ENCODE peak calls at places on chromosomes 1 and 21, in five cellular contexts. H, E, I, G and B are unnamed samples.

GRCh38 chr1:234989479-234990327 is 138.9 kb downstream of the TOMM20 start:
- DNase-seq in H (no peak), E (peak), I (no peak), G (no peak), B (no peak)

GRCh38 chr1:183907106-183907505 is 102.2 kb downstream of the RGL1 start:
- DNase-seq in H (no peak), E (no peak), I (no peak), G (no peak), B (no peak)

GRCh38 chr1:196078691-196079090 is 529.5 kb downstream of the KCNT2 start:
- DNase-seq in H (no peak), E (no peak), I (no peak), G (no peak), B (no peak)

GRCh38 chr21:38170705-38171682 is 85.8 kb upstream of the KCNJ15 start:
- DNase-seq in H (no peak), E (no peak), I (no peak), G (no peak), B (no peak)

GRCh38 chr1:153509729-153510354 is 25.9 kb downstream of the S100A6 start:
- DNase-seq in H (no peak), E (no peak), I (no peak), G (peak), B (no peak)

GRCh38 chr1:55400560-55400959 is 185.4 kb upstream of the USP24 start:
- DNase-seq in H (no peak), E (no peak), I (no peak), G (no peak), B (no peak)

GRCh38 chr1:66364578-66365391 is 169.2 kb upstream of the SGIP1 start:
- DNase-seq in H (no peak), E (no peak), I (no peak), G (no peak), B (no peak)

GRCh38 chr1:30747028-30748008 is 10.3 kb downstream of the LAPTM5 start:
- DNase-seq in H (no peak), E (no peak), I (no peak), G (no peak), B (no peak)

GRCh38 chr1:241716915-241717651 is 65.0 kb downstream of the WDR64 start:
- DNase-seq in H (no peak), E (no peak), I (no peak), G (no peak), B (no peak)

GRCh38 chr1:235855811-235856429 is 10.8 kb downstream of the LYST start:
- DNase-seq in H (no peak), E (no peak), I (no peak), G (no peak), B (no peak)

GRCh38 chr1:9410737-9411297 is 118.1 kb downstream of the SPSB1 start:
- DNase-seq in H (no peak), E (no peak), I (no peak), G (no peak), B (no peak)

GRCh38 chr1:15260418-15261154 is 13.6 kb downstream of the FHAD1 start:
- DNase-seq in H (no peak), E (peak), I (no peak), G (no peak), B (no peak)

GRCh38 chr1:85473390-85473789 is 8.4 kb upstream of the DDAH1 start:
- DNase-seq in H (no peak), E (no peak), I (no peak), G (no peak), B (no peak)

GRCh38 chr1:199029855-199030254 is 391.0 kb downstream of the PTPRC start:
- DNase-seq in H (no peak), E (no peak), I (no peak), G (no peak), B (no peak)

DNA sequence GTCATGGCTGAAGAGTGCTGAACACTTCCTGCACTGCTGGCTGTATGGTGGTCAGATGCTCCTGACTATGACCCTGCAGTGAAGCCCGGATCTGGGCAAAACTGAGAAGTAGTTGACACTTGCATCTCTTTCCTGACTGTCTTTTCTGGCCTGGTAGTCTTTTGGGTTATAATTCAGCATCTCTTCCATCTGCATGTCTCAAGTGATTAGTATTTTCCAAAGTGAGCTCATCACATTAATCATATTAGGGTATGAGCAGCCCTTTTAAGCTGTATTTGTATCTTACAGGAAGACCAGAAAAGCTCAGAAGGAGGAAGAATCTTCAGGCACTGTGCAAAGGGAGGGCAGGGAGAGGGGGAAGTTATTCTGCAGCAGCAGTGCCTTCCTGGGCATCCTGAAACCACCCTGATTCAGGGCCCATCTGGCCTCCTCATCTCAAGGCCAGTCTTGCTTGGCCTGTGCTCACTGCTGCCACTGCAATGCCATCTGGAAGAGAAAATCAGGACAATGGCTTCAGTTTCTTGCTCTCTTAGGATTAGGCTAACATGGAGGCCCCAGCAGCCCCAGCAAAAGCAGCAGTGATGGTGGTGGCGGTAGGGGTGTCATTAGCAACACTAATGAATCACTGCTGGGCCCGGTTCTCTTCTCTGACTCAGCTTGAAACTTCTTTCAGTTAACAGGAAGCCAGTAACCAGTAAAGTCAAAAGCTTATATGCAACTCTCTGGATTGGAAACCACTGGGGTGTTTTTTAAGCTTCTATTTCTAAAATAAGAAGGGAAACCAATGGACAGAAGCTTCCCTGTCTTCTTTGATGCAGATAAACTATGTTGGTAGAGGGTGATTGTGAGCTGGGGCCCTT is 63.3 kb upstream of the WDR26 start:
- DNase-seq in H (peak), E (peak), I (no peak), G (peak), B (no peak)
- TF ChIP-seq CTCF in H (no peak), E (no peak), I (no peak), G (no peak), B (no peak)

DNA sequence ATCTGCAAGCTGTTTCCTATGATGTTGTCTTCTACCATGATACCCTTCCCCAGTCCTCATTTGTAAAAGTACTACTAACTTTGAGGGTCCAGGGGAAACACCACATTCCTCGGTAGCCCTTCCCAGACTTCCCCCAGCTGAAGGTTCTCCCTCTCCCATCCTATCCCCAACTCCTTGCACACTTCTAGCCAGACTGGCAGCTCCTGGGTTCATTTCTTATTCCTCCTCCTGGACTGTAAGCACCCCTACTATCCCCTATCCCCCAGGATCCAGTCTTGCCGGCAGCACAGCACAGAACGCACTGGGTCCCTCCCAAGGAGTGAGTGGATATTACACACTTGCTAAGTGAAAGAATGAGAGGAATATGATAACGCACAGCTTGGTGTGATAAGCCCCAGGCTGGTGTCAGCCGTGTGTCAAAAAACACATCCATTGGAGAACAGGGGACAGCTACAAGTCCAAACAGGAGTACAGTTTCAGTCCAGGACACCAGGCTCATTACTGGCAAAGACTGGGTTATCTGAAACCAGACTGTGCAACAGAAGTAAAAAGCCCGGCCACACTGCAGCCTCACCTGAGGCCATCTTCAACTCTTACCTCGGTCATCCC is 100.2 kb downstream of the SSBP3 start:
- DNase-seq in H (no peak), E (no peak), I (no peak), G (no peak), B (no peak)
- TF ChIP-seq POLR2A in H (no peak), E (no peak), I (no peak), G (no peak), B (no peak)

GRCh38 chr1:237794071-237794470 is 96.7 kb downstream of the ZP4 start:
- DNase-seq in H (no peak), E (no peak), I (no peak), G (no peak), B (no peak)

GRCh38 chr1:237804516-237804915 is 86.2 kb downstream of the ZP4 start:
- DNase-seq in H (no peak), E (no peak), I (no peak), G (no peak), B (no peak)

GRCh38 chr1:237795558-237795957 is 95.2 kb downstream of the ZP4 start:
- DNase-seq in H (no peak), E (no peak), I (no peak), G (no peak), B (no peak)

DNA sequence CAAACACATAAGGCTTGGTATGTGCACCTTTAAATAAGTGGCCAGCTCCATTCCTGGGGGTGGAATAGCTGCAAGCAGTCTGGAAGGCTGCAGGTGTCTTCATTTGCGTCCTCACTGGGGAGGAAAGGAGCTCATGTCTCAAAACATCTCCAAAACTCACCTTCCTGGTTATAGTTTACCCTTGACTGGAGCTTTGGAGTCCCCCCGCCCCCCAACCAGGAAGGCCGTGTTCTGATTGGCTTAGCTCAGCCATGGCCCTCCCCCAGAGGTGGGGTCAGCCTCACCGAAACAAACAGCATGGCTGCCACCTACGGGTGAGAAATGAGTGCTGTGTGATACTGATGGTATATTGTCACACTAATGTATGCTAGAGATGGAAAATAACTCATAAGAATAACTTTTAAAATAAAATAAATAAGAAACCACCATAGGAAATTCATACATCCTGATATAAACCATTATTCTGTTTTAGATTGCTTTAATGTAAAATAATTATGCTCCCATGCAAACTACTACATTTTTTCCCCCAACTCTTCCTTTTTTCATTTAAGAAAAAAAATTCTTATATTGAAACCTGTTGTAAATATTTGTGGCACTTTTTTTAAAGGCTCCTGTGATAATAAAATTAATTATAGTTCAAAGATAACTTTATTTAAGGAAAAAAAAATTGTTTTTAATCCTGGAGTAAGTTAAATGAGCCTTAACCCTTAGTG is 90.8 kb downstream of the ZP4 start:
- DNase-seq in H (no peak), E (no peak), I (no peak), G (no peak), B (peak)
- TF ChIP-seq CTCF in H (no peak), E (no peak), I (no peak), G (no peak), B (no peak)

GRCh38 chr1:77796695-77797405 is 17.4 kb downstream of the MIGA1 start:
- DNase-seq in H (no peak), E (no peak), I (no peak), G (no peak), B (no peak)
- TF ChIP-seq POLR2A in H (no peak), E (no peak), I (no peak), G (no peak), B (no peak)

DNA sequence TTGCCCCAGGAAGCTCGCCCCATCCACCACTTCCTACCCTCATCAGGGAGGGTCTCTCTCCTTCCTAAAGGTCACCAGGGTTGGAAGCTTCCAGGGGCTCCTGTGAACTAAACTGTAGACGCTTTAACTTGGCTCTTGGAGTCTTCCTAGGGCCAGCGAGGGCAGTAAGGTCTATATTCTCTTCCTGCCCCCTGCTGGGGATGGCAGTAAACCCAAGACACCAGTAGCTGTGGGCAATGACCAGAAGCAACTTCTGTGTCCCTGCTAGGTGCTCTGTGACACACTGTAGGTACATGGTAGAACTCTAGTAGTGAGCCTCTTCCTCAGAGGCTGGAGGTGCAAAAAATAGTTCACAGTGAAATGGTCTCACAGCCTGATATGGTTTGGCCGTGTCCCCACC is 30.0 kb downstream of the KCND3 start:
- DNase-seq in H (no peak), E (no peak), I (no peak), G (no peak), B (no peak)
- TF ChIP-seq CTCF in H (no peak), E (no peak), I (no peak), G (no peak), B (no peak)

GRCh38 chr1:47436979-47437517 is 796 bp upstream of the FOXD2 start:
- DNase-seq in H (no peak), E (no peak), I (no peak), G (no peak), B (no peak)

GRCh38 chr1:47438321-47439150 is 692 bp downstream of the FOXD2 start:
- DNase-seq in H (no peak), E (peak), I (no peak), G (no peak), B (no peak)

GRCh38 chr1:47436304-47436978 is 1.4 kb upstream of the FOXD2 start:
- DNase-seq in H (peak), E (peak), I (peak), G (peak), B (peak)

GRCh38 chr1:47439151-47440051 is 1.6 kb downstream of the FOXD2 start:
- DNase-seq in H (no peak), E (peak), I (no peak), G (no peak), B (no peak)

DNA sequence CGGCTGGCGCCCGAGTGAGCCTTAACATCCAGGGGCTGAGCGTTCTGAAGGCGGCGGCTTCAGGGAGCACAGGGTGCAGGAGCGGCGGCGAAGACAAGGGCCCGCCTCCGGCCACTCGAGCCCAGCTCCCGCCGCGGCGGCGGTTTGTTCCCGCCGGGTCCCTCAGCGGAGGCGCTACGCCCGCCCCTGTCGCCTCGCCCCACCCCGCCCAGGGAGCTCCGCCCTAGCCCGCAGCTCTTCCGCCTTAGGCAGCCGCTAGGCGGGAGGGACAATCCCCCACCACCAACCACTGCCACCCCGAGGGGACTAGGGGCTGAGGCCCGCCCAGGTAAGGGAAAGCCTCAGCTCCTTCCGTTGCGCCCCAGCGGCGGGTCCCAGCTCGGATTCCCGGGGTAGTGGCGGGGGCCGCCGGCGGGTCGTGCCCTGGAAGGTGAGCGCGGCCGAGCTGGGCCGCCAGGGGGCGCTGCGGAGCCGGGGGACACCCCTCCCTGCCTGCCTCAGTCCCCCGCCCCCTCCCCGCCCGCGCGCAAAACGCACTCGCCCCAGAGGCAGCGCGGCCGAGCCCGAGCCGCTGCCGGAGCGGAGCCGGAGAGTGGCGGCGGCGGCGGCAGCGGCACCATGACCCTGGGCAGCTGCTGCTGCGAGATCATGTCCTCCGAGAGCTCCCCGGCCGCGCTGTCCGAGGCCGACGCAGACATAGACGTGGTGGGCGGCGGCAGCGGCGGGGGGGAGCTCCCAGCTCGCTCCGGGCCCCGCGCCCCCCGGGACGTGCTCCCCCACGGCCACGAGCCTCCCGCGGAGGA is at the start of gene FOXD2:
- DNase-seq in H (peak), E (peak), I (peak), G (peak), B (peak)
- TF ChIP-seq POLR2A in H (no peak), E (no peak), I (peak), G (no peak), B (peak)

GRCh38 chr21:44802396-44803153 is 955 bp upstream of the UBE2G2 start:
- DNase-seq in H (no peak), E (no peak), I (no peak), G (no peak), B (no peak)

GRCh38 chr21:44800971-44801467 is 601 bp downstream of the UBE2G2 start:
- DNase-seq in H (no peak), E (no peak), I (no peak), G (no peak), B (no peak)

GRCh38 chr21:44801468-44802395 is at the start of gene UBE2G2:
- DNase-seq in H (peak), E (peak), I (peak), G (peak), B (peak)

GRCh38 chr21:44797775-44798174 is 3.8 kb downstream of the UBE2G2 start:
- DNase-seq in H (no peak), E (no peak), I (no peak), G (no peak), B (no peak)

DNA sequence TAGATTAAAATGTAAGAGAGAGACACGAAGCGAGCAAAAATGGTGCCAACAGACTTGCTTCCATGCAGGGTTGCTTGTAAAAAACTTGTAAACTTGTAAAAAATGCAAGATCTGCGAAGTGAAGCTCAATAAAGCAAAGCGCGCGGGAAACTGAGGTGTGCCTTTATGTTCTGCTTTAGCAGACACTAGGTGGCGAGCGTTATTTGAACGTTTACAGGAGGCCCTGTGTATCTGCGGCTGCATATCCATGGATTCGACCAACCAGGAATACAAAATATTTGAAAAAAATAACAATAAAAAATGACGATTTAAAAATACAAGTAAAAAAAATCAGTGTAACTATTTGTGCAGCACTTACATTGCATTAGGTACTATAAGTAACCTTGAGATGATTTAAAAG is 1.5 kb downstream of the UBE2G2 start:
- DNase-seq in H (no peak), E (no peak), I (no peak), G (no peak), B (no peak)
- TF ChIP-seq CTCF in H (no peak), E (no peak), I (no peak), G (no peak), B (no peak)

DNA sequence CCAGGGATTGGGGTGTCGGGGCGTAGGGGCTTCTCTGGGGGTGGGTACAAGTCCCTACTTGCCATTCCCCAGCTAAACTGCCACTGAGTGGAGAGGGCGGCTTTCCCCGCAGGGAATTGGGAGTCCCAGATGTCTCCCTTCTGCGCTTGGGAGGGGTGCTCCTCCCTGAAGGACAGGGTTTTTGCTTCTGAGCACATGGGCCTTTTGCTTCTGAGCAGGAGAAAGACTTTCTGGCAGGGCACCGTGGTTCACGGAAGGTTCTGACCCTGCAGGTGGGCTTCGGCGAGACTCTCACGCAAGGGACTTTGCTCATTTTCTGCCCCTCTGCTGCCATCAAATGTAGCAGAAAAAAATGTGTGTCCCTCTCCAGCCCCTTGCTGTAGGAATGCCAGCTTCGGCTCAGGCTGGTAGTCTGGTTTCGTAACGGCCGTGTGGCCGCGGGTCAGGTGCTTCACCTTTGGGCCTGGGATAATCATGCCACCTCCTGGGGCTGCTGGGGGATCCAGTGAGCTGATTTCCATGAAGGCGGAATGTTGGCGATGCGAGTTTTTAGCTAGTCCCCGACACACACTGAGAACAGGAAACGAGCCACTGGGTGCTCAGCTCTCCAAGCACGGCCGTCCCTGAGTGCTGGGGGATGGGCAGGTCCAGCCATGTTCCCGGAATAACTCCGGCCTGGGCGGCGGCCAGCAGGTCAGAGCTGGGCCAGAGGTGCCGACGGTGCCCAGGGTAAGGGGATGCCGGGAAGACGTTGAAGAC is 364.0 kb downstream of the CAMTA1 start:
- DNase-seq in H (no peak), E (no peak), I (no peak), G (no peak), B (peak)
- TF ChIP-seq POLR2A in H (no peak), E (no peak), I (no peak), G (no peak), B (no peak)